ENCODE peak calls at places on chromosomes 5 and 9, in five cellular contexts. R is kidney, K is dorsolateral prefrontal cortex, J is brain microvascular endothelial cell, O is kidney epithelial cell. D is an unnamed sample.

GRCh38 chr5:53360811-53361210 is 119.6 kb upstream of the FST start:
- DNase-seq in R (no peak), K (no peak), J (peak), O (no peak), D (peak)

GRCh38 chr5:133163839-133164238 is 112.0 kb downstream of the HSPA4 start:
- DNase-seq in R (no peak), K (no peak), J (no peak), O (no peak), D (no peak)

GRCh38 chr9:76414656-76415055 is 20.4 kb upstream of the RFK start:
- DNase-seq in R (no peak), K (no peak), J (no peak), O (no peak), D (peak)

GRCh38 chr9:27367922-27368316 is 71.0 kb upstream of the EQTN start:
- DNase-seq in R (no peak), K (no peak), J (no peak), O (no peak), D (peak)

GRCh38 chr9:4832786-4833579 is 40.2 kb downstream of the RCL1 start:
- DNase-seq in R (no peak), K (no peak), J (peak), O (peak), D (peak)

GRCh38 chr9:137461663-137462395 is 2.7 kb upstream of the NSMF start:
- DNase-seq in R (peak), K (no peak), J (no peak), O (no peak), D (peak)

GRCh38 chr5:140734354-140734753 is 34.1 kb downstream of the ZMAT2 start:
- DNase-seq in R (no peak), K (no peak), J (no peak), O (no peak), D (peak)

GRCh38 chr5:99037668-99038067 is 108.9 kb upstream of the CHD1 start:
- DNase-seq in R (no peak), K (no peak), J (peak), O (no peak), D (peak)

GRCh38 chr5:108345541-108346171 is 36.2 kb downstream of the FBXL17 start:
- DNase-seq in R (no peak), K (no peak), J (no peak), O (no peak), D (peak)

GRCh38 chr9:91840882-91841281 is 109.1 kb downstream of the ROR2 start:
- DNase-seq in R (no peak), K (no peak), J (no peak), O (no peak), D (no peak)

GRCh38 chr5:95029569-95030366 is 255.1 kb downstream of the MCTP1 start:
- DNase-seq in R (no peak), K (no peak), J (no peak), O (no peak), D (no peak)

GRCh38 chr9:137404971-137405584 is 17.9 kb downstream of the EXD3 start:
- DNase-seq in R (peak), K (no peak), J (no peak), O (no peak), D (no peak)

DNA sequence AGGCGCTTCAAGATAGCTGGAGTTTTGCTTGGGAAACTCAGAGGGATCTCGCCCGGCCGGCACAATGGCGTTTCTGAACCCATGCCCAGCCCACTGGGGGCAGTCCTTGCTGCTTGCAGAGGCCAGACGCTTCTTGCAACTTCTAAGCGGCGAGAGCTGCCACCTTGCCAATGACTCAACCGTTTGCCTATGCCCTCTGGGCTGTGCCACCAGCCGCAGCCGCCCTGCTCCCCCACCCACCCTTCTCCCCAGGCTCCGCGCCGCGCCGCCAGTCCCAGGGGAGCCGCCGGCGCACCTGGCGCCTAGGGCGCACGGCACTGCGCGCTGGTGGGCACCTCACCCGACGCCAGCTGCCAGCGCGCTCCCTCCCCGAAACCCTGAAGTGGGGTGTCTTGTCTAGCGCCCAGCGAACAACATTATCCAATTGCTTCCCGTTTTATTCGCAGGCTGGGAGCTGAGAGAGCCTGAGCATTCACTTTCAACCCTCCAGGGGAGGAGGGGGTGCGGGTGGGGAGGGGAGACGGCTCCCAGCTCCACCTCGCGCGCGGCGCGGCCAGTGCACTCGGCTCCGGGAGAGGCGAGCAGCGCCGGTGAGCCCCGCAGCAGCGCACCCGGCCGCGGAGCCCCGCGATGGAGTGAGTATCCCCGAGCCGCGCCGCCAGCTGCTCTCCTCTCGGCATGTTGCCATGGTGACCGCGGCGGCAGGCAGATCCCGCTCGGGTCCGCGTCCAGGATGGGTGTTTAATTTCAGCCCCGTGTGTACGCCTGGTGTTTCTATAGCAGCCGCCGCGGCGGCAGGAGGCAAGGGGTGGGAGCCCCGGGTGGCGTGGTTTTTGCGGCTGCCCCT is 139.5 kb upstream of the PALM2AKAP2 start:
- DNase-seq in R (peak), K (peak), J (peak), O (peak), D (peak)
- H3K4me3 ChIP-seq in R (peak), K (peak), J (peak), O (peak), D (peak)

GRCh38 chr5:6728011-6728794 is 15.0 kb downstream of the TENT4A start:
- DNase-seq in R (no peak), K (no peak), J (no peak), O (no peak), D (no peak)
- TF ChIP-seq CTCF in R (no peak), K (no peak), J (peak), O (no peak), D (no peak)

GRCh38 chr5:172835246-172836030 is 1.4 kb downstream of the ERGIC1 start:
- DNase-seq in R (no peak), K (no peak), J (no peak), O (no peak), D (peak)

GRCh38 chr5:172832383-172833315 is 1.4 kb upstream of the ERGIC1 start:
- DNase-seq in R (no peak), K (no peak), J (no peak), O (no peak), D (no peak)

GRCh38 chr5:172833691-172834569 is at the start of gene ERGIC1:
- DNase-seq in R (peak), K (peak), J (peak), O (no peak), D (peak)

GRCh38 chr5:172834570-172835245 is 657 bp downstream of the ERGIC1 start:
- DNase-seq in R (peak), K (peak), J (no peak), O (no peak), D (peak)

DNA sequence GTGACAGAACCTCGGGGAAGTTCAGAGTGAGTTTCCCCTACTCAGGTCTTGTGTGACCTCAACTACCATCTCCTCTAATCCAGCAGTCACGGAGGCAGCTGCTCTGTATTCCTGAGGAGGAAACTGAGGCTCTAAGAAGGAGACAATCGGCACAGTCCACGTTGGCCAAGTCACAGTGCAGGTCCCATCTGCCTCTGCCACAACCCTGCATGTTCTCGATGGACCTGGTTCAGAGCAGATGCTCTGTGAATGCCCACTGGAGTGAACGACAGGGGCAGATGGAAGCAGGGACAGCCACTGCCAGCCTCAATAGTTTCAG is 720 bp upstream of the ERGIC1 start:
- DNase-seq in R (no peak), K (no peak), J (no peak), O (no peak), D (no peak)
- H3K4me3 ChIP-seq in R (peak), K (no peak), J (peak), O (no peak), D (peak)

DNA sequence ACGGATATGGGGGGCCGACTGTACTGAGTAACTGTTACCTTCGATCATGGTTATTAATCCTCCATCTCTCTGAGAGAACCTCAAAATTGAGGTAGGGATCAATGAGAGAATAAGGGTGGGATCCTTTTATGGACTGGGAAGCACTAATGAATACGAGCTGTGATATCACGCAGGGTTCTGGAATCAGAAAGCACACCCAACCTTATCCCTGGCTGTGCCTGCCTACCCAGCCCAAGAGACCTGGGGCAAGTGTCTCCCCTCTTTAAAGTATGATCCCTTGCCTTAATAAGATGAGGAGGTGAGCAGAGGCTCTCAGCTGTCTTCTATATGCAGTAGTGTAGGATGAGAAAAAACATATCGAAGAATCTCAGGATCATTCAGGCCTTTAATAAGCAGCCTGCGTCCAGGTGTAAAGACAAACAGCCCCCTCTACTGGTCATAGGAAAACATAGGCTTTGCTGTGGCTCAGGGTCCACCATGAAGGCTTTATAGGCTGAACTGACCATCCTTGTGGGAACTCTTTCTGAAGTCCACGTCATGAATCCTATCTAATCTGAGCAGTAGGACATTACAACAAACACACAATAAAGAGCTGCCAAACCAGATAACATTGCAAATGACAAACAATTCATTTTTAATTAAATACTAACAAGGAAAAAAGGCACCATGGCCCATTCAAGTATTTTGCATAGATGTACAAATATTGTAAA is 16.8 kb downstream of the NIPAL4 start:
- DNase-seq in R (no peak), K (peak), J (peak), O (peak), D (peak)
- TF ChIP-seq CTCF in R (peak), K (peak), J (peak), O (peak), D (peak)

D was measured in choroid plexus epithelial cell.